ENCODE peak calls at places on chromosomes 4 and X, in ten cellular contexts. One of them, this sample, is unnamed.

GRCh38 chrX:66017659-66018170 is 22.2 kb downstream of the VSIG4 start:
- DNase-seq in HT-29: no peak
- DNase-seq in T-cell: no peak
- DNase-seq in fibroblast of mammary gland: no peak
- DNase-seq in posterior cingulate gyrus: no peak
- DNase-seq in stimulated activated CD4-positive, alpha-beta T cell treated with anti-CD3 and anti-CD28 coated beads, Interleukin-2, amount 100 ng/mL, for 24 hours: no peak
- DNase-seq in H9: no peak
- DNase-seq in endothelial cell: no peak
- DNase-seq in fibroblast of the aortic adventitia: no peak
- DNase-seq in NCI-H510A: no peak
- DNase-seq in this sample: no peak

GRCh38 chr4:40601641-40602040 is 28.0 kb downstream of the RBM47 start:
- DNase-seq in HT-29: no peak
- DNase-seq in T-cell: no peak
- DNase-seq in fibroblast of mammary gland: no peak
- DNase-seq in posterior cingulate gyrus: no peak
- DNase-seq in stimulated activated CD4-positive, alpha-beta T cell treated with anti-CD3 and anti-CD28 coated beads, Interleukin-2, amount 100 ng/mL, for 24 hours: no peak
- DNase-seq in H9: no peak
- DNase-seq in endothelial cell: no peak
- DNase-seq in fibroblast of the aortic adventitia: no peak
- DNase-seq in NCI-H510A: no peak
- DNase-seq in this sample: no peak

GRCh38 chr4:87982446-87982845 is 6.9 kb downstream of the SPP1 start:
- DNase-seq in HT-29: no peak
- DNase-seq in T-cell: no peak
- DNase-seq in fibroblast of mammary gland: peak; percentile 16
- DNase-seq in posterior cingulate gyrus: no peak
- DNase-seq in stimulated activated CD4-positive, alpha-beta T cell treated with anti-CD3 and anti-CD28 coated beads, Interleukin-2, amount 100 ng/mL, for 24 hours: no peak
- DNase-seq in H9: no peak
- DNase-seq in endothelial cell: no peak
- DNase-seq in fibroblast of the aortic adventitia: no peak
- DNase-seq in NCI-H510A: no peak
- DNase-seq in this sample: no peak

GRCh38 chr4:108512615-108513505 is 107.5 kb upstream of the RPL34 start:
- DNase-seq in HT-29: peak; percentile 62
- DNase-seq in T-cell: peak; percentile 45
- DNase-seq in fibroblast of mammary gland: peak; percentile 59
- DNase-seq in posterior cingulate gyrus: peak; percentile 27
- DNase-seq in stimulated activated CD4-positive, alpha-beta T cell treated with anti-CD3 and anti-CD28 coated beads, Interleukin-2, amount 100 ng/mL, for 24 hours: peak; percentile 34
- DNase-seq in H9: peak; percentile 62
- DNase-seq in endothelial cell: peak; percentile 40
- DNase-seq in fibroblast of the aortic adventitia: peak; percentile 63
- DNase-seq in NCI-H510A: peak; percentile 59
- DNase-seq in this sample: peak; percentile 37

GRCh38 chr4:186067757-186068385 is 1.1 kb upstream of the TLR3 start:
- DNase-seq in HT-29: peak; percentile 76
- DNase-seq in T-cell: peak; percentile 12
- DNase-seq in fibroblast of mammary gland: peak; percentile 57
- DNase-seq in posterior cingulate gyrus: peak; percentile 59
- DNase-seq in stimulated activated CD4-positive, alpha-beta T cell treated with anti-CD3 and anti-CD28 coated beads, Interleukin-2, amount 100 ng/mL, for 24 hours: peak; percentile 19
- DNase-seq in H9: peak; percentile 52
- DNase-seq in endothelial cell: peak; percentile 24
- DNase-seq in fibroblast of the aortic adventitia: peak; percentile 63
- DNase-seq in NCI-H510A: peak; percentile 7
- DNase-seq in this sample: peak; percentile 51

GRCh38 chr4:7351014-7351413 is 83.7 kb downstream of the PSAPL1 start:
- DNase-seq in HT-29: no peak
- DNase-seq in T-cell: no peak
- DNase-seq in fibroblast of mammary gland: no peak
- DNase-seq in posterior cingulate gyrus: peak; percentile 72
- DNase-seq in stimulated activated CD4-positive, alpha-beta T cell treated with anti-CD3 and anti-CD28 coated beads, Interleukin-2, amount 100 ng/mL, for 24 hours: no peak
- DNase-seq in H9: no peak
- DNase-seq in endothelial cell: no peak
- DNase-seq in fibroblast of the aortic adventitia: no peak
- DNase-seq in NCI-H510A: no peak
- DNase-seq in this sample: no peak

GRCh38 chr4:41146716-41147506 is 67.4 kb downstream of the APBB2 start:
- DNase-seq in HT-29: no peak
- DNase-seq in T-cell: no peak
- DNase-seq in fibroblast of mammary gland: peak; percentile 81
- DNase-seq in posterior cingulate gyrus: peak; percentile 82
- DNase-seq in stimulated activated CD4-positive, alpha-beta T cell treated with anti-CD3 and anti-CD28 coated beads, Interleukin-2, amount 100 ng/mL, for 24 hours: no peak
- DNase-seq in H9: peak; percentile 45
- DNase-seq in endothelial cell: no peak
- DNase-seq in fibroblast of the aortic adventitia: peak; percentile 57
- DNase-seq in NCI-H510A: no peak
- DNase-seq in this sample: peak; percentile 55

GRCh38 chr4:121885115-121885514 is 14.8 kb upstream of the BBS7 start:
- DNase-seq in HT-29: no peak
- DNase-seq in T-cell: no peak
- DNase-seq in fibroblast of mammary gland: no peak
- DNase-seq in posterior cingulate gyrus: no peak
- DNase-seq in stimulated activated CD4-positive, alpha-beta T cell treated with anti-CD3 and anti-CD28 coated beads, Interleukin-2, amount 100 ng/mL, for 24 hours: no peak
- DNase-seq in H9: no peak
- DNase-seq in endothelial cell: no peak
- DNase-seq in fibroblast of the aortic adventitia: no peak
- DNase-seq in NCI-H510A: no peak
- DNase-seq in this sample: no peak

GRCh38 chrX:69238153-69238959 is 73.1 kb upstream of the PJA1 start:
- DNase-seq in HT-29: no peak
- DNase-seq in T-cell: no peak
- DNase-seq in fibroblast of mammary gland: peak; percentile 7
- DNase-seq in posterior cingulate gyrus: peak; percentile 74
- DNase-seq in stimulated activated CD4-positive, alpha-beta T cell treated with anti-CD3 and anti-CD28 coated beads, Interleukin-2, amount 100 ng/mL, for 24 hours: no peak
- DNase-seq in H9: no peak
- DNase-seq in endothelial cell: no peak
- DNase-seq in fibroblast of the aortic adventitia: no peak
- DNase-seq in NCI-H510A: no peak
- DNase-seq in this sample: no peak

GRCh38 chrX:153697924-153698865 is 10.5 kb downstream of the SLC6A8 start:
- DNase-seq in HT-29: no peak
- DNase-seq in T-cell: no peak
- DNase-seq in fibroblast of mammary gland: no peak
- DNase-seq in posterior cingulate gyrus: no peak
- DNase-seq in stimulated activated CD4-positive, alpha-beta T cell treated with anti-CD3 and anti-CD28 coated beads, Interleukin-2, amount 100 ng/mL, for 24 hours: no peak
- DNase-seq in H9: no peak
- DNase-seq in endothelial cell: no peak
- DNase-seq in fibroblast of the aortic adventitia: no peak
- DNase-seq in NCI-H510A: no peak
- DNase-seq in this sample: no peak

GRCh38 chrX:13469963-13470679 is 99.3 kb upstream of the EGFL6 start:
- DNase-seq in HT-29: no peak
- DNase-seq in T-cell: no peak
- DNase-seq in fibroblast of mammary gland: peak; percentile 90
- DNase-seq in posterior cingulate gyrus: no peak
- DNase-seq in stimulated activated CD4-positive, alpha-beta T cell treated with anti-CD3 and anti-CD28 coated beads, Interleukin-2, amount 100 ng/mL, for 24 hours: no peak
- DNase-seq in H9: no peak
- DNase-seq in endothelial cell: no peak
- DNase-seq in fibroblast of the aortic adventitia: peak; percentile 89
- DNase-seq in NCI-H510A: no peak
- DNase-seq in this sample: peak; percentile 38

GRCh38 chrX:65451663-65452062 is 82.9 kb downstream of the LAS1L start:
- DNase-seq in HT-29: peak; percentile 73
- DNase-seq in T-cell: no peak
- DNase-seq in fibroblast of mammary gland: peak; percentile 22
- DNase-seq in posterior cingulate gyrus: no peak
- DNase-seq in stimulated activated CD4-positive, alpha-beta T cell treated with anti-CD3 and anti-CD28 coated beads, Interleukin-2, amount 100 ng/mL, for 24 hours: no peak
- DNase-seq in H9: no peak
- DNase-seq in endothelial cell: peak; percentile 31
- DNase-seq in fibroblast of the aortic adventitia: peak; percentile 21
- DNase-seq in NCI-H510A: no peak
- DNase-seq in this sample: no peak

GRCh38 chr4:169313732-169314131 is 43.0 kb upstream of the SH3RF1 start:
- DNase-seq in HT-29: no peak
- DNase-seq in T-cell: no peak
- DNase-seq in fibroblast of mammary gland: no peak
- DNase-seq in posterior cingulate gyrus: no peak
- DNase-seq in stimulated activated CD4-positive, alpha-beta T cell treated with anti-CD3 and anti-CD28 coated beads, Interleukin-2, amount 100 ng/mL, for 24 hours: no peak
- DNase-seq in H9: no peak
- DNase-seq in endothelial cell: no peak
- DNase-seq in fibroblast of the aortic adventitia: no peak
- DNase-seq in NCI-H510A: no peak
- DNase-seq in this sample: no peak

GRCh38 chrX:136880003-136880451 is 498 bp downstream of the RBMX start:
- DNase-seq in HT-29: peak; percentile 33
- DNase-seq in T-cell: peak; percentile 23
- DNase-seq in fibroblast of mammary gland: peak; percentile 13
- DNase-seq in posterior cingulate gyrus: peak; percentile 15
- DNase-seq in stimulated activated CD4-positive, alpha-beta T cell treated with anti-CD3 and anti-CD28 coated beads, Interleukin-2, amount 100 ng/mL, for 24 hours: no peak
- DNase-seq in H9: no peak
- DNase-seq in endothelial cell: peak; percentile 12
- DNase-seq in fibroblast of the aortic adventitia: peak; percentile 19
- DNase-seq in NCI-H510A: no peak
- DNase-seq in this sample: peak; percentile 21

GRCh38 chrX:10769165-10769564 is 148.8 kb upstream of the MID1 start:
- DNase-seq in HT-29: peak; percentile 24
- DNase-seq in T-cell: no peak
- DNase-seq in fibroblast of mammary gland: peak; percentile 52
- DNase-seq in posterior cingulate gyrus: no peak
- DNase-seq in stimulated activated CD4-positive, alpha-beta T cell treated with anti-CD3 and anti-CD28 coated beads, Interleukin-2, amount 100 ng/mL, for 24 hours: no peak
- DNase-seq in H9: no peak
- DNase-seq in endothelial cell: no peak
- DNase-seq in fibroblast of the aortic adventitia: peak; percentile 41
- DNase-seq in NCI-H510A: peak; percentile 43
- DNase-seq in this sample: peak; percentile 14

GRCh38 chr4:69744157-69744478 is 16.3 kb downstream of the SULT1B1 start:
- DNase-seq in HT-29: no peak
- DNase-seq in T-cell: no peak
- DNase-seq in fibroblast of mammary gland: no peak
- DNase-seq in posterior cingulate gyrus: no peak
- DNase-seq in stimulated activated CD4-positive, alpha-beta T cell treated with anti-CD3 and anti-CD28 coated beads, Interleukin-2, amount 100 ng/mL, for 24 hours: no peak
- DNase-seq in H9: no peak
- DNase-seq in endothelial cell: no peak
- DNase-seq in fibroblast of the aortic adventitia: no peak
- DNase-seq in NCI-H510A: no peak
- DNase-seq in this sample: no peak

GRCh38 chr4:47703008-47703407 is 134.9 kb downstream of the CORIN start:
- DNase-seq in HT-29: no peak
- DNase-seq in T-cell: no peak
- DNase-seq in fibroblast of mammary gland: no peak
- DNase-seq in posterior cingulate gyrus: no peak
- DNase-seq in stimulated activated CD4-positive, alpha-beta T cell treated with anti-CD3 and anti-CD28 coated beads, Interleukin-2, amount 100 ng/mL, for 24 hours: no peak
- DNase-seq in H9: peak; percentile 42
- DNase-seq in endothelial cell: no peak
- DNase-seq in fibroblast of the aortic adventitia: no peak
- DNase-seq in NCI-H510A: no peak
- DNase-seq in this sample: no peak

GRCh38 chrX:50068893-50069292 is 131.9 kb downstream of the AKAP4 start:
- DNase-seq in HT-29: no peak
- DNase-seq in T-cell: no peak
- DNase-seq in fibroblast of mammary gland: no peak
- DNase-seq in posterior cingulate gyrus: no peak
- DNase-seq in stimulated activated CD4-positive, alpha-beta T cell treated with anti-CD3 and anti-CD28 coated beads, Interleukin-2, amount 100 ng/mL, for 24 hours: no peak
- DNase-seq in H9: no peak
- DNase-seq in endothelial cell: no peak
- DNase-seq in fibroblast of the aortic adventitia: no peak
- DNase-seq in NCI-H510A: no peak
- DNase-seq in this sample: no peak

GRCh38 chr4:106062452-106062875 is 167.2 kb downstream of the NPNT start:
- DNase-seq in HT-29: peak; percentile 82
- DNase-seq in T-cell: no peak
- DNase-seq in fibroblast of mammary gland: peak; percentile 53
- DNase-seq in posterior cingulate gyrus: no peak
- DNase-seq in stimulated activated CD4-positive, alpha-beta T cell treated with anti-CD3 and anti-CD28 coated beads, Interleukin-2, amount 100 ng/mL, for 24 hours: no peak
- DNase-seq in H9: no peak
- DNase-seq in endothelial cell: no peak
- DNase-seq in fibroblast of the aortic adventitia: peak; percentile 74
- DNase-seq in NCI-H510A: no peak
- DNase-seq in this sample: peak; percentile 60

GRCh38 chr4:46274717-46275116 is 115.2 kb downstream of the GABRA2 start:
- DNase-seq in HT-29: peak; percentile 16
- DNase-seq in T-cell: no peak
- DNase-seq in fibroblast of mammary gland: peak; percentile 11
- DNase-seq in posterior cingulate gyrus: no peak
- DNase-seq in stimulated activated CD4-positive, alpha-beta T cell treated with anti-CD3 and anti-CD28 coated beads, Interleukin-2, amount 100 ng/mL, for 24 hours: no peak
- DNase-seq in H9: no peak
- DNase-seq in endothelial cell: no peak
- DNase-seq in fibroblast of the aortic adventitia: no peak
- DNase-seq in NCI-H510A: no peak
- DNase-seq in this sample: no peak

GRCh38 chr4:169649545-169650226 is 29.3 kb downstream of the CLCN3 start:
- DNase-seq in HT-29: no peak
- DNase-seq in T-cell: no peak
- DNase-seq in fibroblast of mammary gland: no peak
- DNase-seq in posterior cingulate gyrus: no peak
- DNase-seq in stimulated activated CD4-positive, alpha-beta T cell treated with anti-CD3 and anti-CD28 coated beads, Interleukin-2, amount 100 ng/mL, for 24 hours: no peak
- DNase-seq in H9: no peak
- DNase-seq in endothelial cell: no peak
- DNase-seq in fibroblast of the aortic adventitia: peak; percentile 48
- DNase-seq in NCI-H510A: no peak
- DNase-seq in this sample: no peak

GRCh38 chr4:5051210-5051691 is at the start of gene STK32B:
- DNase-seq in HT-29: no peak
- DNase-seq in T-cell: no peak
- DNase-seq in fibroblast of mammary gland: peak; percentile 64
- DNase-seq in posterior cingulate gyrus: peak; percentile 43
- DNase-seq in stimulated activated CD4-positive, alpha-beta T cell treated with anti-CD3 and anti-CD28 coated beads, Interleukin-2, amount 100 ng/mL, for 24 hours: no peak
- DNase-seq in H9: peak; percentile 77
- DNase-seq in endothelial cell: peak; percentile 46
- DNase-seq in fibroblast of the aortic adventitia: peak; percentile 64
- DNase-seq in NCI-H510A: peak; percentile 32
- DNase-seq in this sample: peak; percentile 92

GRCh38 chr4:88240297-88240714 is 44.1 kb downstream of the PPM1K start:
- DNase-seq in HT-29: no peak
- DNase-seq in T-cell: no peak
- DNase-seq in fibroblast of mammary gland: peak; percentile 17
- DNase-seq in posterior cingulate gyrus: no peak
- DNase-seq in stimulated activated CD4-positive, alpha-beta T cell treated with anti-CD3 and anti-CD28 coated beads, Interleukin-2, amount 100 ng/mL, for 24 hours: no peak
- DNase-seq in H9: no peak
- DNase-seq in endothelial cell: no peak
- DNase-seq in fibroblast of the aortic adventitia: no peak
- DNase-seq in NCI-H510A: no peak
- DNase-seq in this sample: no peak

GRCh38 chrX:68511255-68511654 is 12.4 kb downstream of the YIPF6 start:
- DNase-seq in HT-29: peak; percentile 78
- DNase-seq in T-cell: no peak
- DNase-seq in fibroblast of mammary gland: peak; percentile 55
- DNase-seq in posterior cingulate gyrus: no peak
- DNase-seq in stimulated activated CD4-positive, alpha-beta T cell treated with anti-CD3 and anti-CD28 coated beads, Interleukin-2, amount 100 ng/mL, for 24 hours: peak; percentile 30
- DNase-seq in H9: no peak
- DNase-seq in endothelial cell: peak; percentile 48
- DNase-seq in fibroblast of the aortic adventitia: peak; percentile 59
- DNase-seq in NCI-H510A: no peak
- DNase-seq in this sample: peak; percentile 23

GRCh38 chrX:149877636-149878035 is 3.3 kb upstream of the MAGEA8 start:
- DNase-seq in HT-29: no peak
- DNase-seq in T-cell: no peak
- DNase-seq in fibroblast of mammary gland: peak; percentile 14
- DNase-seq in posterior cingulate gyrus: no peak
- DNase-seq in stimulated activated CD4-positive, alpha-beta T cell treated with anti-CD3 and anti-CD28 coated beads, Interleukin-2, amount 100 ng/mL, for 24 hours: no peak
- DNase-seq in H9: no peak
- DNase-seq in endothelial cell: no peak
- DNase-seq in fibroblast of the aortic adventitia: no peak
- DNase-seq in NCI-H510A: no peak
- DNase-seq in this sample: peak; percentile 41

GRCh38 chr4:140102406-140102805 is 51.6 kb downstream of the MAML3 start:
- DNase-seq in HT-29: no peak
- DNase-seq in T-cell: no peak
- DNase-seq in fibroblast of mammary gland: peak; percentile 59
- DNase-seq in posterior cingulate gyrus: no peak
- DNase-seq in stimulated activated CD4-positive, alpha-beta T cell treated with anti-CD3 and anti-CD28 coated beads, Interleukin-2, amount 100 ng/mL, for 24 hours: no peak
- DNase-seq in H9: no peak
- DNase-seq in endothelial cell: no peak
- DNase-seq in fibroblast of the aortic adventitia: no peak
- DNase-seq in NCI-H510A: no peak
- DNase-seq in this sample: no peak

GRCh38 chrX:103533428-103534216 is 14.3 kb upstream of the RAB40A start:
- DNase-seq in HT-29: peak; percentile 82
- DNase-seq in T-cell: peak; percentile 68
- DNase-seq in fibroblast of mammary gland: peak; percentile 76
- DNase-seq in posterior cingulate gyrus: peak; percentile 71
- DNase-seq in stimulated activated CD4-positive, alpha-beta T cell treated with anti-CD3 and anti-CD28 coated beads, Interleukin-2, amount 100 ng/mL, for 24 hours: peak; percentile 76
- DNase-seq in H9: peak; percentile 77
- DNase-seq in endothelial cell: peak; percentile 71
- DNase-seq in fibroblast of the aortic adventitia: peak; percentile 81
- DNase-seq in NCI-H510A: no peak
- DNase-seq in this sample: peak; percentile 55

GRCh38 chr4:65924843-65925242 is 254.6 kb upstream of the EPHA5 start:
- DNase-seq in HT-29: no peak
- DNase-seq in T-cell: no peak
- DNase-seq in fibroblast of mammary gland: no peak
- DNase-seq in posterior cingulate gyrus: no peak
- DNase-seq in stimulated activated CD4-positive, alpha-beta T cell treated with anti-CD3 and anti-CD28 coated beads, Interleukin-2, amount 100 ng/mL, for 24 hours: no peak
- DNase-seq in H9: no peak
- DNase-seq in endothelial cell: no peak
- DNase-seq in fibroblast of the aortic adventitia: no peak
- DNase-seq in NCI-H510A: no peak
- DNase-seq in this sample: no peak

This sample was measured in Daoy.